ENCODE peak calls at places on chromosome 7, in seven cellular contexts. Y, E, V, I, P, W and N are unnamed samples.

GRCh38 chr7:140446467-140446866 is 32.8 kb downstream of the MKRN1 start:
- DNase-seq in Y (no peak), E (no peak), V (no peak), I (no peak), P (no peak), W (no peak), N (no peak)

GRCh38 chr7:154871928-154872750 is 130.8 kb downstream of the PAXIP1 start:
- DNase-seq in Y (no peak), E (no peak), V (no peak), I (no peak), P (no peak), W (no peak), N (no peak)

GRCh38 chr7:107936312-107936711 is 45.3 kb downstream of the DLD start:
- DNase-seq in Y (no peak), E (no peak), V (no peak), I (no peak), P (no peak), W (no peak), N (no peak)

GRCh38 chr7:151694828-151695580 is 175.3 kb upstream of the RHEB start:
- DNase-seq in Y (no peak), E (no peak), V (no peak), I (no peak), P (peak), W (peak), N (peak)

GRCh38 chr7:139620676-139621344 is 97.3 kb downstream of the CLEC2L start:
- DNase-seq in Y (peak), E (peak), V (peak), I (peak), P (no peak), W (peak), N (peak)

GRCh38 chr7:45089314-45089891 is 634 bp upstream of the NACAD start:
- DNase-seq in Y (peak), E (peak), V (peak), I (peak), P (peak), W (peak), N (peak)

GRCh38 chr7:159126496-159127345 is 17.9 kb downstream of the VIPR2 start:
- DNase-seq in Y (no peak), E (no peak), V (no peak), I (peak), P (no peak), W (no peak), N (no peak)

GRCh38 chr7:155569681-155570080 is 23.3 kb upstream of the CNPY1 start:
- DNase-seq in Y (no peak), E (no peak), V (no peak), I (no peak), P (no peak), W (no peak), N (no peak)

GRCh38 chr7:22356855-22357310 is at the start of gene RAPGEF5:
- DNase-seq in Y (no peak), E (peak), V (peak), I (no peak), P (no peak), W (peak), N (no peak)

GRCh38 chr7:149817836-149818535 is 20.2 kb upstream of the ZNF862 start:
- DNase-seq in Y (no peak), E (no peak), V (no peak), I (no peak), P (no peak), W (no peak), N (no peak)

GRCh38 chr7:36607741-36608140 is 116.6 kb downstream of the AOAH start:
- DNase-seq in Y (no peak), E (no peak), V (no peak), I (no peak), P (no peak), W (no peak), N (no peak)

GRCh38 chr7:118626739-118627138 is 402.2 kb downstream of the ANKRD7 start:
- DNase-seq in Y (no peak), E (peak), V (no peak), I (no peak), P (no peak), W (no peak), N (peak)

GRCh38 chr7:40507166-40507565 is 372.4 kb downstream of the SUGCT start:
- DNase-seq in Y (no peak), E (peak), V (no peak), I (no peak), P (no peak), W (no peak), N (peak)

GRCh38 chr7:96040250-96040772 is 268.0 kb downstream of the DYNC1I1 start:
- DNase-seq in Y (no peak), E (peak), V (no peak), I (no peak), P (no peak), W (no peak), N (no peak)

GRCh38 chr7:157493017-157493416 is 156.2 kb downstream of the DNAJB6 start:
- DNase-seq in Y (no peak), E (peak), V (no peak), I (no peak), P (no peak), W (no peak), N (no peak)

GRCh38 chr7:657565-658119 is 68.9 kb upstream of the DNAAF5 start:
- DNase-seq in Y (no peak), E (no peak), V (no peak), I (no peak), P (no peak), W (no peak), N (peak)